ENCODE peak calls at places on chromosomes 12 and 14, in eight cellular contexts. Q is SK-MEL-5; O is HT1080; X is amniotic stem cell; L is gastrocnemius medialis; D is CD4-positive, alpha-beta memory T cell; J is endodermal cell; P is nucleus accumbens. M is an unnamed sample.

GRCh38 chr12:96136129-96136528 is 58.0 kb upstream of the ELK3 start:
- DNase-seq in L (no peak), X (no peak), J (no peak), D (no peak), Q (peak), P (no peak), O (peak), M (no peak)

GRCh38 chr12:92369643-92370042 is 224.0 kb upstream of the BTG1 start:
- DNase-seq in J (no peak), X (no peak), O (peak), Q (no peak), P (no peak), D (no peak), L (no peak), M (no peak)

GRCh38 chr14:96158735-96159134 is 45.9 kb upstream of the BDKRB2 start:
- DNase-seq in P (no peak), Q (no peak), L (no peak), J (no peak), D (no peak), O (no peak), X (no peak), M (no peak)

GRCh38 chr12:115511971-115512370 is 765.5 kb downstream of the MED13L start:
- DNase-seq in L (no peak), Q (no peak), X (no peak), O (no peak), D (no peak), J (peak), P (no peak), M (no peak)

GRCh38 chr12:75661927-75662326 is 150.5 kb upstream of the KRR1 start:
- DNase-seq in P (no peak), D (no peak), X (no peak), Q (peak), J (no peak), O (peak), L (no peak), M (no peak)

GRCh38 chr12:33438890-33439586 is 581 bp downstream of the SYT10 start:
- DNase-seq in P (no peak), X (no peak), L (no peak), D (no peak), O (no peak), J (peak), Q (no peak), M (peak)

GRCh38 chr14:61150851-61151250 is 130.3 kb downstream of the TMEM30B start:
- DNase-seq in L (no peak), Q (no peak), J (no peak), O (no peak), D (no peak), X (no peak), P (no peak), M (no peak)

GRCh38 chr12:6378709-6379427 is 3.5 kb upstream of the SCNN1A start:
- DNase-seq in J (no peak), Q (no peak), P (no peak), X (no peak), L (no peak), D (no peak), O (no peak), M (no peak)

GRCh38 chr12:117857632-117858274 is 111.0 kb downstream of the KSR2 start:
- DNase-seq in J (peak), X (no peak), L (no peak), O (peak), D (peak), P (no peak), Q (peak), M (peak)

GRCh38 chr14:99573436-99574098 is 30.4 kb downstream of the CCDC85C start:
- DNase-seq in P (no peak), Q (no peak), L (no peak), O (no peak), X (no peak), J (no peak), D (no peak), M (no peak)

GRCh38 chr14:32217301-32217700 is 14.2 kb upstream of the RNU6-8 start:
- DNase-seq in D (no peak), O (no peak), Q (no peak), L (no peak), P (no peak), X (no peak), J (no peak), M (no peak)

GRCh38 chr12:116592731-116593130 is 33.5 kb downstream of the MAP1LC3B2 start:
- DNase-seq in O (no peak), L (peak), P (no peak), Q (no peak), D (no peak), X (no peak), J (no peak), M (no peak)

GRCh38 chr14:104685216-104685997 is 4.0 kb upstream of the INF2 start:
- DNase-seq in X (no peak), J (peak), O (peak), Q (no peak), P (no peak), D (no peak), L (no peak), M (no peak)

GRCh38 chr14:75771614-75772013 is 110.6 kb downstream of the TTLL5 start:
- DNase-seq in X (no peak), O (no peak), Q (no peak), P (no peak), L (no peak), J (no peak), D (no peak), M (no peak)

GRCh38 chr14:37565550-37565949 is 29.5 kb downstream of the FOXA1 start:
- DNase-seq in J (no peak), X (no peak), P (no peak), L (no peak), D (no peak), O (no peak), Q (no peak), M (no peak)

M was measured in progenitor cell of endocrine pancreas.